ENCODE peak calls at places on chromosome 1, in five cellular contexts. One of them, this sample, is unnamed.

GRCh38 chr1:81703736-81704463 is 96.8 kb upstream of the ADGRL2 start:
- DNase-seq in CD4-positive, alpha-beta T cell: no peak
- DNase-seq in stimulated activated CD8-positive, alpha-beta memory T cell treated with anti-CD3 and anti-CD28 coated beads, Interleukin-15, amount 100 ng/mL, for 4 hours: no peak
- DNase-seq in non-pigmented ciliary epithelial cell: peak
- DNase-seq in A549: no peak
- DNase-seq in this sample: no peak

GRCh38 chr1:160503087-160503486 is 20.0 kb downstream of the SLAMF6 start:
- DNase-seq in CD4-positive, alpha-beta T cell: no peak
- DNase-seq in stimulated activated CD8-positive, alpha-beta memory T cell treated with anti-CD3 and anti-CD28 coated beads, Interleukin-15, amount 100 ng/mL, for 4 hours: no peak
- DNase-seq in non-pigmented ciliary epithelial cell: no peak
- DNase-seq in A549: no peak
- DNase-seq in this sample: no peak

GRCh38 chr1:20373764-20374163 is 83.1 kb downstream of the VWA5B1 start:
- DNase-seq in CD4-positive, alpha-beta T cell: no peak
- DNase-seq in stimulated activated CD8-positive, alpha-beta memory T cell treated with anti-CD3 and anti-CD28 coated beads, Interleukin-15, amount 100 ng/mL, for 4 hours: no peak
- DNase-seq in non-pigmented ciliary epithelial cell: no peak
- DNase-seq in A549: no peak
- DNase-seq in this sample: no peak

GRCh38 chr1:162029205-162029604 is 5.5 kb upstream of the OLFML2B start:
- DNase-seq in CD4-positive, alpha-beta T cell: no peak
- DNase-seq in stimulated activated CD8-positive, alpha-beta memory T cell treated with anti-CD3 and anti-CD28 coated beads, Interleukin-15, amount 100 ng/mL, for 4 hours: no peak
- DNase-seq in non-pigmented ciliary epithelial cell: no peak
- DNase-seq in A549: no peak
- DNase-seq in this sample: no peak

GRCh38 chr1:214967865-214968575 is 114.5 kb upstream of the KCNK2 start:
- DNase-seq in CD4-positive, alpha-beta T cell: no peak
- DNase-seq in stimulated activated CD8-positive, alpha-beta memory T cell treated with anti-CD3 and anti-CD28 coated beads, Interleukin-15, amount 100 ng/mL, for 4 hours: no peak
- DNase-seq in non-pigmented ciliary epithelial cell: no peak
- DNase-seq in A549: no peak
- DNase-seq in this sample: no peak

GRCh38 chr1:86779308-86780191 is 75.2 kb downstream of the SH3GLB1 start:
- DNase-seq in CD4-positive, alpha-beta T cell: no peak
- DNase-seq in stimulated activated CD8-positive, alpha-beta memory T cell treated with anti-CD3 and anti-CD28 coated beads, Interleukin-15, amount 100 ng/mL, for 4 hours: no peak
- DNase-seq in non-pigmented ciliary epithelial cell: no peak
- DNase-seq in A549: no peak
- DNase-seq in this sample: peak

GRCh38 chr1:88998716-88999115 is 6.3 kb upstream of the KYAT3 start:
- DNase-seq in CD4-positive, alpha-beta T cell: no peak
- DNase-seq in stimulated activated CD8-positive, alpha-beta memory T cell treated with anti-CD3 and anti-CD28 coated beads, Interleukin-15, amount 100 ng/mL, for 4 hours: no peak
- DNase-seq in non-pigmented ciliary epithelial cell: no peak
- DNase-seq in A549: peak
- DNase-seq in this sample: peak

GRCh38 chr1:64745986-64746940 is 1.4 kb downstream of the RAVER2 start:
- DNase-seq in CD4-positive, alpha-beta T cell: no peak
- DNase-seq in stimulated activated CD8-positive, alpha-beta memory T cell treated with anti-CD3 and anti-CD28 coated beads, Interleukin-15, amount 100 ng/mL, for 4 hours: no peak
- DNase-seq in non-pigmented ciliary epithelial cell: no peak
- DNase-seq in A549: no peak
- DNase-seq in this sample: no peak

GRCh38 chr1:198417041-198417440 is 123.4 kb downstream of the ATP6V1G3 start:
- DNase-seq in CD4-positive, alpha-beta T cell: no peak
- DNase-seq in stimulated activated CD8-positive, alpha-beta memory T cell treated with anti-CD3 and anti-CD28 coated beads, Interleukin-15, amount 100 ng/mL, for 4 hours: no peak
- DNase-seq in non-pigmented ciliary epithelial cell: no peak
- DNase-seq in A549: no peak
- DNase-seq in this sample: no peak

GRCh38 chr1:149978547-149979023 is 31.9 kb downstream of the OTUD7B start:
- DNase-seq in CD4-positive, alpha-beta T cell: no peak
- DNase-seq in stimulated activated CD8-positive, alpha-beta memory T cell treated with anti-CD3 and anti-CD28 coated beads, Interleukin-15, amount 100 ng/mL, for 4 hours: no peak
- DNase-seq in non-pigmented ciliary epithelial cell: no peak
- DNase-seq in A549: no peak
- DNase-seq in this sample: no peak

GRCh38 chr1:156440689-156441437 is 59.7 kb downstream of the MEF2D start:
- DNase-seq in CD4-positive, alpha-beta T cell: no peak
- DNase-seq in stimulated activated CD8-positive, alpha-beta memory T cell treated with anti-CD3 and anti-CD28 coated beads, Interleukin-15, amount 100 ng/mL, for 4 hours: no peak
- DNase-seq in non-pigmented ciliary epithelial cell: no peak
- DNase-seq in A549: no peak
- DNase-seq in this sample: no peak

GRCh38 chr1:7265771-7266371 is 480.6 kb downstream of the CAMTA1 start:
- DNase-seq in CD4-positive, alpha-beta T cell: no peak
- DNase-seq in stimulated activated CD8-positive, alpha-beta memory T cell treated with anti-CD3 and anti-CD28 coated beads, Interleukin-15, amount 100 ng/mL, for 4 hours: no peak
- DNase-seq in non-pigmented ciliary epithelial cell: peak
- DNase-seq in A549: peak
- DNase-seq in this sample: no peak

GRCh38 chr1:156376146-156376545 is 7.1 kb downstream of the RHBG start:
- DNase-seq in CD4-positive, alpha-beta T cell: no peak
- DNase-seq in stimulated activated CD8-positive, alpha-beta memory T cell treated with anti-CD3 and anti-CD28 coated beads, Interleukin-15, amount 100 ng/mL, for 4 hours: no peak
- DNase-seq in non-pigmented ciliary epithelial cell: no peak
- DNase-seq in A549: no peak
- DNase-seq in this sample: no peak

GRCh38 chr1:114310771-114311251 is 157.1 kb upstream of the SYT6 start:
- DNase-seq in CD4-positive, alpha-beta T cell: no peak
- DNase-seq in stimulated activated CD8-positive, alpha-beta memory T cell treated with anti-CD3 and anti-CD28 coated beads, Interleukin-15, amount 100 ng/mL, for 4 hours: no peak
- DNase-seq in non-pigmented ciliary epithelial cell: no peak
- DNase-seq in A549: no peak
- DNase-seq in this sample: no peak

GRCh38 chr1:34547043-34547674 is 207.7 kb upstream of the GJB5 start:
- DNase-seq in CD4-positive, alpha-beta T cell: no peak
- DNase-seq in stimulated activated CD8-positive, alpha-beta memory T cell treated with anti-CD3 and anti-CD28 coated beads, Interleukin-15, amount 100 ng/mL, for 4 hours: no peak
- DNase-seq in non-pigmented ciliary epithelial cell: no peak
- DNase-seq in A549: no peak
- DNase-seq in this sample: no peak

GRCh38 chr1:156368889-156369684 is at the start of gene RHBG:
- DNase-seq in CD4-positive, alpha-beta T cell: no peak
- DNase-seq in stimulated activated CD8-positive, alpha-beta memory T cell treated with anti-CD3 and anti-CD28 coated beads, Interleukin-15, amount 100 ng/mL, for 4 hours: no peak
- DNase-seq in non-pigmented ciliary epithelial cell: no peak
- DNase-seq in A549: no peak
- DNase-seq in this sample: peak

GRCh38 chr1:214002472-214002871 is 14.7 kb downstream of the PROX1 start:
- DNase-seq in CD4-positive, alpha-beta T cell: no peak
- DNase-seq in stimulated activated CD8-positive, alpha-beta memory T cell treated with anti-CD3 and anti-CD28 coated beads, Interleukin-15, amount 100 ng/mL, for 4 hours: no peak
- DNase-seq in non-pigmented ciliary epithelial cell: no peak
- DNase-seq in A549: no peak
- DNase-seq in this sample: peak

GRCh38 chr1:53606197-53607095 is 132.5 kb downstream of the GLIS1 start:
- DNase-seq in CD4-positive, alpha-beta T cell: no peak
- DNase-seq in stimulated activated CD8-positive, alpha-beta memory T cell treated with anti-CD3 and anti-CD28 coated beads, Interleukin-15, amount 100 ng/mL, for 4 hours: no peak
- DNase-seq in non-pigmented ciliary epithelial cell: no peak
- DNase-seq in A549: no peak
- DNase-seq in this sample: no peak

GRCh38 chr1:1915911-1916835 is 1.1 kb downstream of the CALML6 start:
- DNase-seq in CD4-positive, alpha-beta T cell: no peak
- DNase-seq in stimulated activated CD8-positive, alpha-beta memory T cell treated with anti-CD3 and anti-CD28 coated beads, Interleukin-15, amount 100 ng/mL, for 4 hours: no peak
- DNase-seq in non-pigmented ciliary epithelial cell: no peak
- DNase-seq in A549: no peak
- DNase-seq in this sample: no peak

GRCh38 chr1:12706061-12706460 is 9.8 kb upstream of the AADACL3 start:
- DNase-seq in CD4-positive, alpha-beta T cell: no peak
- DNase-seq in stimulated activated CD8-positive, alpha-beta memory T cell treated with anti-CD3 and anti-CD28 coated beads, Interleukin-15, amount 100 ng/mL, for 4 hours: no peak
- DNase-seq in non-pigmented ciliary epithelial cell: no peak
- DNase-seq in A549: no peak
- DNase-seq in this sample: no peak

GRCh38 chr1:226939439-226940028 is 560 bp upstream of the COQ8A start:
- DNase-seq in CD4-positive, alpha-beta T cell: no peak
- DNase-seq in stimulated activated CD8-positive, alpha-beta memory T cell treated with anti-CD3 and anti-CD28 coated beads, Interleukin-15, amount 100 ng/mL, for 4 hours: peak
- DNase-seq in non-pigmented ciliary epithelial cell: no peak
- DNase-seq in A549: peak
- DNase-seq in this sample: no peak

GRCh38 chr1:205514211-205515142 is 10.0 kb downstream of the CDK18 start:
- DNase-seq in CD4-positive, alpha-beta T cell: no peak
- DNase-seq in stimulated activated CD8-positive, alpha-beta memory T cell treated with anti-CD3 and anti-CD28 coated beads, Interleukin-15, amount 100 ng/mL, for 4 hours: no peak
- DNase-seq in non-pigmented ciliary epithelial cell: no peak
- DNase-seq in A549: no peak
- DNase-seq in this sample: no peak

GRCh38 chr1:6603424-6603850 is 768 bp upstream of the KLHL21 start:
- DNase-seq in CD4-positive, alpha-beta T cell: peak
- DNase-seq in stimulated activated CD8-positive, alpha-beta memory T cell treated with anti-CD3 and anti-CD28 coated beads, Interleukin-15, amount 100 ng/mL, for 4 hours: peak
- DNase-seq in non-pigmented ciliary epithelial cell: no peak
- DNase-seq in A549: no peak
- DNase-seq in this sample: no peak

GRCh38 chr1:199759268-199759724 is 268.2 kb upstream of the NR5A2 start:
- DNase-seq in CD4-positive, alpha-beta T cell: no peak
- DNase-seq in stimulated activated CD8-positive, alpha-beta memory T cell treated with anti-CD3 and anti-CD28 coated beads, Interleukin-15, amount 100 ng/mL, for 4 hours: no peak
- DNase-seq in non-pigmented ciliary epithelial cell: no peak
- DNase-seq in A549: peak
- DNase-seq in this sample: no peak

GRCh38 chr1:36968730-36969129 is 65.6 kb downstream of the GRIK3 start:
- DNase-seq in CD4-positive, alpha-beta T cell: no peak
- DNase-seq in stimulated activated CD8-positive, alpha-beta memory T cell treated with anti-CD3 and anti-CD28 coated beads, Interleukin-15, amount 100 ng/mL, for 4 hours: no peak
- DNase-seq in non-pigmented ciliary epithelial cell: no peak
- DNase-seq in A549: no peak
- DNase-seq in this sample: peak

GRCh38 chr1:116847688-116848531 is 61.8 kb upstream of the PTGFRN start:
- DNase-seq in CD4-positive, alpha-beta T cell: no peak
- DNase-seq in stimulated activated CD8-positive, alpha-beta memory T cell treated with anti-CD3 and anti-CD28 coated beads, Interleukin-15, amount 100 ng/mL, for 4 hours: no peak
- DNase-seq in non-pigmented ciliary epithelial cell: no peak
- DNase-seq in A549: no peak
- DNase-seq in this sample: no peak

GRCh38 chr1:46284597-46285564 is 18.5 kb downstream of the LRRC41 start:
- DNase-seq in CD4-positive, alpha-beta T cell: no peak
- DNase-seq in stimulated activated CD8-positive, alpha-beta memory T cell treated with anti-CD3 and anti-CD28 coated beads, Interleukin-15, amount 100 ng/mL, for 4 hours: no peak
- DNase-seq in non-pigmented ciliary epithelial cell: no peak
- DNase-seq in A549: no peak
- DNase-seq in this sample: peak

GRCh38 chr1:105000793-105001192 is 1251.1 kb downstream of the AMY1C start:
- DNase-seq in CD4-positive, alpha-beta T cell: no peak
- DNase-seq in stimulated activated CD8-positive, alpha-beta memory T cell treated with anti-CD3 and anti-CD28 coated beads, Interleukin-15, amount 100 ng/mL, for 4 hours: no peak
- DNase-seq in non-pigmented ciliary epithelial cell: no peak
- DNase-seq in A549: no peak
- DNase-seq in this sample: no peak

GRCh38 chr1:152451254-152451653 is 37.2 kb upstream of the CRNN start:
- DNase-seq in CD4-positive, alpha-beta T cell: no peak
- DNase-seq in stimulated activated CD8-positive, alpha-beta memory T cell treated with anti-CD3 and anti-CD28 coated beads, Interleukin-15, amount 100 ng/mL, for 4 hours: no peak
- DNase-seq in non-pigmented ciliary epithelial cell: no peak
- DNase-seq in A549: no peak
- DNase-seq in this sample: no peak

GRCh38 chr1:117812868-117813511 is 116.4 kb downstream of the GDAP2 start:
- DNase-seq in CD4-positive, alpha-beta T cell: no peak
- DNase-seq in stimulated activated CD8-positive, alpha-beta memory T cell treated with anti-CD3 and anti-CD28 coated beads, Interleukin-15, amount 100 ng/mL, for 4 hours: no peak
- DNase-seq in non-pigmented ciliary epithelial cell: no peak
- DNase-seq in A549: no peak
- DNase-seq in this sample: no peak